ENCODE peak calls at places on chromosomes 4 and X, in four cellular contexts. P, K, C and S are unnamed samples.

GRCh38 chrX:123087326-123087725 is 96.8 kb upstream of the GRIA3 start:
- DNase-seq in K (no peak), C (no peak), P (no peak), S (peak; percentile 14)

GRCh38 chr4:78809928-78810835 is 34.0 kb downstream of the BMP2K start:
- DNase-seq in C (no peak), K (no peak), P (no peak), S (no peak)

GRCh38 chrX:23844502-23845138 is 61.6 kb downstream of the SAT1 start:
- DNase-seq in K (no peak), C (no peak), P (no peak), S (no peak)

GRCh38 chr4:98928131-98928504 is 815 bp downstream of the EIF4E start:
- DNase-seq in K (peak; percentile 66), P (peak; percentile 38), C (peak; percentile 64), S (no peak)

GRCh38 chr4:55123791-55124190 is 1.6 kb downstream of the KDR start:
- DNase-seq in P (no peak), C (no peak), K (no peak), S (no peak)

GRCh38 chr4:154582723-154583122 is 7.8 kb downstream of the FGA start:
- DNase-seq in C (no peak), K (no peak), P (no peak), S (no peak)

GRCh38 chr4:170391066-170391754 is 301.5 kb upstream of the AADAT start:
- DNase-seq in K (no peak), C (no peak), P (no peak), S (peak; percentile 19)

GRCh38 chr4:124527364-124527763 is 185.2 kb downstream of the ANKRD50 start:
- DNase-seq in C (no peak), P (no peak), K (no peak), S (no peak)

GRCh38 chrX:141220342-141221008 is 21.8 kb downstream of the SPANXC start:
- DNase-seq in C (no peak), K (no peak), P (peak; percentile 4), S (peak; percentile 1)

GRCh38 chr4:56656346-56656643 is 24.8 kb downstream of the HOPX start:
- DNase-seq in P (no peak), K (no peak), C (no peak), S (no peak)

GRCh38 chr4:57911203-57911602 is 801.0 kb upstream of the IGFBP7 start:
- DNase-seq in K (no peak), P (no peak), C (no peak), S (no peak)

GRCh38 chrX:40175416-40176255 is 77.9 kb upstream of the BCOR start:
- DNase-seq in K (no peak), P (no peak), C (peak; percentile 82), S (no peak)

GRCh38 chr4:186554890-186555827 is at the start of gene MTNR1A:
- DNase-seq in P (no peak), K (no peak), C (no peak), S (no peak)

GRCh38 chrX:109409181-109409580 is 72.7 kb downstream of the GUCY2F start:
- DNase-seq in P (no peak), K (no peak), C (no peak), S (no peak)

GRCh38 chr4:145538636-145539035 is 57.0 kb downstream of the SMAD1 start:
- DNase-seq in K (no peak), P (no peak), C (no peak), S (no peak)

GRCh38 chr4:153759407-153760226 is at the start of gene RNF175:
- DNase-seq in K (no peak), C (no peak), P (no peak), S (no peak)

GRCh38 chr4:151530783-151531182 is 121.8 kb downstream of the FHIP1A start:
- DNase-seq in C (no peak), K (no peak), P (no peak), S (no peak)

GRCh38 chr4:95728145-95728544 is 111.7 kb upstream of the PDHA2 start:
- DNase-seq in K (no peak), P (no peak), C (no peak), S (no peak)

GRCh38 chr4:16072168-16072567 is 11.7 kb downstream of the PROM1 start:
- DNase-seq in C (no peak), K (no peak), P (no peak), S (no peak)

DNA sequence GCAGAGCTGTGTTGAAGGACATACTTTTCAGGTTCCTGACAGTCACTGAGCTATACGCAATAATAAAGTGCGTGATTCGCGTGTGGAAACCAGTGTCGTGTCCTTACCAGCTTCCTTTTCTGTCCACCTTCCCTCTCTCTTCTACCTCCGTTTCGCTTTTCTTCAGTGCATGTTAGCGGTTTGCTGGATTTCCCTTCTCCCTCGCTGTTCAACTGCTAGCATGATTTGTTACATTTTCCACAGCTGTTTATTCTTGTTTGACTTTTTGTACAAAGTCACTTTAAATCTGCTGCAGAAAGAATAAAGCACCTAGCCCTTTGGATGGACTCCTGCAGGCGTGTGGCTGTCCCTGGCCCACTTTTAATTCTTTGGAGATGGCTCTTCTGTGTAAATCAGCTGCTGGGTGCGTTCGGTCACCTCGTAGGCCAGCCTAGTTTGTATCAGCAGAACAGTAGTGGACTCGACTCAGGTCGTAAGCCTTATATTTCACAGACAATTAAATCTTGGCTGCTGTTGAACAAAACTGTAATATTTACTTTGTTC is 8.9 kb upstream of the HAND2 start:
- DNase-seq in K (no peak), P (no peak), C (no peak), S (no peak)
- H3K27me3 ChIP-seq in K (peaks cover 84% of the 10 kb centered on the region), P (peaks cover 67% of the 10 kb centered on the region), C (peaks cover 18% of the 10 kb centered on the region), S (no peaks in the 10 kb centered on the region)

GRCh38 chr4:27574743-27575142 is 714.1 kb downstream of the STIM2 start:
- DNase-seq in P (no peak), K (no peak), C (no peak), S (no peak)
- H3K27me3 ChIP-seq in P (no peaks in the 10 kb centered on the region), K (no peaks in the 10 kb centered on the region), C (no peaks in the 10 kb centered on the region), S (no peaks in the 10 kb centered on the region)

GRCh38 chr4:105996845-105997244 is 101.6 kb downstream of the NPNT start:
- DNase-seq in C (no peak), K (no peak), P (no peak), S (no peak)
- H3K27me3 ChIP-seq in C (no peaks in the 10 kb centered on the region), K (no peaks in the 10 kb centered on the region), P (no peaks in the 10 kb centered on the region), S (peaks cover 3% of the 10 kb centered on the region)

GRCh38 chrX:73134741-73135140 is 55.4 kb upstream of the PABPC1L2A start:
- DNase-seq in C (no peak), K (no peak), P (no peak), S (no peak)
- H3K27me3 ChIP-seq in C (no peaks in the 10 kb centered on the region), K (no peaks in the 10 kb centered on the region), P (no peaks in the 10 kb centered on the region), S (no peaks in the 10 kb centered on the region)

GRCh38 chrX:151563449-151563848 is at the start of gene PASD1:
- DNase-seq in P (no peak), C (no peak), K (no peak), S (no peak)

GRCh38 chrX:151564035-151564434 is 560 bp downstream of the PASD1 start:
- DNase-seq in K (no peak), C (no peak), P (no peak), S (no peak)
- H3K27me3 ChIP-seq in K (no peaks in the 10 kb centered on the region), C (no peaks in the 10 kb centered on the region), P (no peaks in the 10 kb centered on the region), S (no peaks in the 10 kb centered on the region)

DNA sequence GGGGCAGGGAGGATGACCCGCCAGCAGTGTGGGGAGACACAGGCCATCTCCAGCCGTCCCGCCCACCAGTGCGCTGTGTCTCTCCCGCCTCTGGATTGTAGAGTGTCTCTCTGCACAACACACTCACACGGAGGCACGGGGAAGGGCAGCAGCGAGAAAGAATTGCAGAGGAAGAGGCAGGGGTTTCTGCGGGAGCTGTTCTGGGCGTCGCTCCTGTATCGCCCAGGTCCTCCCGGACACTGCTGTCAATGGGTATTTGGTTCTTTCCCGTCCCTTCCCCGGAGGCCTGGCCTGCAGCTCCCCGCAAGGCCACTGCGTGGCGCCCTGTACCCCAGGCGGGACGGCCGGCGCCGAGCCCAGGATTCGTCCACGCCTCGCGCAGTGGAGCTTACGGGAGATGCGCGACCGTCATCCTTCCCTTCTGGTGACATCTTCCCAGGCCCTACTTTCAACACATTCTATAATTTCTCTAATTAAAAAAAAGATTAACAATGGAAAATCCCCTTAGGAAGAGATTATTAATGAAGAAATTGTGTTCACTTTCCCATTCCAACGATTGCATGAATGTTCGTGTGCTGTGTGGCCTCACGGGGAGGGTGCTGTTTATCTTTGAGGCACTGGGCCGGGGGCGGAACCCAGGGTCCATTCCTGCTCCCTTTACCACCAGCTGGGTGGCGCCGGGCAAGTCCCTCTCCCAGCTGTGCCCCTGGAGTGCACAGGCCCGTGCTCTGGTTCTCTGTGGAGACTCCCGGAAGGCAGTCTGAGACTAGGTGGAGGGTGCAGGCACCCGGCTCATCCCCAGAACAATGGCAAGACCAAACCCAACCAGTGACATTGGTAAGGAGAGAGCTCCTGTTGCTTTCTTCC is 95.7 kb downstream of the CPZ start:
- DNase-seq in C (no peak), K (peak; percentile 25), P (no peak), S (no peak)
- H3K27me3 ChIP-seq in C (peaks cover 37% of the 10 kb centered on the region), K (peaks cover 27% of the 10 kb centered on the region), P (peaks cover 2% of the 10 kb centered on the region), S (no peaks in the 10 kb centered on the region)

GRCh38 chrX:31679861-31680260 is 608.0 kb upstream of the FTHL17 start:
- DNase-seq in P (no peak), C (no peak), K (no peak), S (no peak)
- H3K27me3 ChIP-seq in P (no peaks in the 10 kb centered on the region), C (no peaks in the 10 kb centered on the region), K (no peaks in the 10 kb centered on the region), S (no peaks in the 10 kb centered on the region)